ENCODE peak calls at places on chromosomes 3 and 15, in five cellular contexts. One of them, this sample, is unnamed.

GRCh38 chr3:197376020-197376419 is 77.6 kb upstream of the DLG1 start:
- DNase-seq in endothelial cell: no peak
- DNase-seq in IMR-90: no peak
- DNase-seq in heart right ventricle: no peak
- DNase-seq in astrocyte of the cerebellum: no peak
- DNase-seq in this sample: no peak

GRCh38 chr3:183500981-183501704 is 54.4 kb downstream of the KLHL6 start:
- DNase-seq in endothelial cell: no peak
- DNase-seq in IMR-90: no peak
- DNase-seq in heart right ventricle: no peak
- DNase-seq in astrocyte of the cerebellum: no peak
- DNase-seq in this sample: no peak

GRCh38 chr3:169661567-169662214 is 1.8 kb downstream of the MECOM start:
- DNase-seq in endothelial cell: peak
- DNase-seq in IMR-90: peak
- DNase-seq in heart right ventricle: peak
- DNase-seq in astrocyte of the cerebellum: no peak
- DNase-seq in this sample: peak

GRCh38 chr3:42189071-42189470 is 76.9 kb downstream of the CCK start:
- DNase-seq in endothelial cell: no peak
- DNase-seq in IMR-90: no peak
- DNase-seq in heart right ventricle: peak
- DNase-seq in astrocyte of the cerebellum: no peak
- DNase-seq in this sample: no peak

GRCh38 chr3:160739079-160739478 is 17.0 kb upstream of the PPM1L start:
- DNase-seq in endothelial cell: no peak
- DNase-seq in IMR-90: no peak
- DNase-seq in heart right ventricle: peak
- DNase-seq in astrocyte of the cerebellum: no peak
- DNase-seq in this sample: peak

GRCh38 chr15:90552162-90552928 is 22.6 kb downstream of the CRTC3 start:
- DNase-seq in endothelial cell: no peak
- DNase-seq in IMR-90: peak
- DNase-seq in heart right ventricle: no peak
- DNase-seq in astrocyte of the cerebellum: peak
- DNase-seq in this sample: peak

GRCh38 chr3:178525180-178525704 is 11.0 kb upstream of the KCNMB2 start:
- DNase-seq in endothelial cell: no peak
- DNase-seq in IMR-90: no peak
- DNase-seq in heart right ventricle: no peak
- DNase-seq in astrocyte of the cerebellum: no peak
- DNase-seq in this sample: no peak

GRCh38 chr15:36608166-36608565 is 28.7 kb downstream of the CDIN1 start:
- DNase-seq in endothelial cell: no peak
- DNase-seq in IMR-90: no peak
- DNase-seq in heart right ventricle: no peak
- DNase-seq in astrocyte of the cerebellum: no peak
- DNase-seq in this sample: peak

GRCh38 chr3:76765526-76765925 is 274.4 kb upstream of the ROBO2 start:
- DNase-seq in endothelial cell: no peak
- DNase-seq in IMR-90: no peak
- DNase-seq in heart right ventricle: no peak
- DNase-seq in astrocyte of the cerebellum: no peak
- DNase-seq in this sample: no peak

GRCh38 chr3:123658118-123658859 is 73.4 kb upstream of the HACD2 start:
- DNase-seq in endothelial cell: no peak
- DNase-seq in IMR-90: peak
- DNase-seq in heart right ventricle: peak
- DNase-seq in astrocyte of the cerebellum: peak
- DNase-seq in this sample: peak

GRCh38 chr15:89725064-89725463 is 26.0 kb downstream of the MESP1 start:
- DNase-seq in endothelial cell: no peak
- DNase-seq in IMR-90: no peak
- DNase-seq in heart right ventricle: no peak
- DNase-seq in astrocyte of the cerebellum: no peak
- DNase-seq in this sample: no peak

GRCh38 chr15:40047413-40048154 is 8.6 kb upstream of the SRP14 start:
- DNase-seq in endothelial cell: no peak
- DNase-seq in IMR-90: peak
- DNase-seq in heart right ventricle: peak
- DNase-seq in astrocyte of the cerebellum: no peak
- DNase-seq in this sample: peak

GRCh38 chr3:196557236-196557635 is 11.1 kb downstream of the WDR53 start:
- DNase-seq in endothelial cell: no peak
- DNase-seq in IMR-90: no peak
- DNase-seq in heart right ventricle: no peak
- DNase-seq in astrocyte of the cerebellum: no peak
- DNase-seq in this sample: no peak

GRCh38 chr3:52534281-52535183 is 875 bp upstream of the NT5DC2 start:
- DNase-seq in endothelial cell: peak
- DNase-seq in IMR-90: peak
- DNase-seq in heart right ventricle: no peak
- DNase-seq in astrocyte of the cerebellum: no peak
- DNase-seq in this sample: peak

GRCh38 chr3:191296041-191296541 is 33.1 kb upstream of the CCDC50 start:
- DNase-seq in endothelial cell: no peak
- DNase-seq in IMR-90: no peak
- DNase-seq in heart right ventricle: no peak
- DNase-seq in astrocyte of the cerebellum: no peak
- DNase-seq in this sample: no peak

GRCh38 chr3:128153156-128154011 is at the start of gene EEFSEC:
- DNase-seq in endothelial cell: peak
- DNase-seq in IMR-90: peak
- DNase-seq in heart right ventricle: peak
- DNase-seq in astrocyte of the cerebellum: peak
- DNase-seq in this sample: peak

DNA sequence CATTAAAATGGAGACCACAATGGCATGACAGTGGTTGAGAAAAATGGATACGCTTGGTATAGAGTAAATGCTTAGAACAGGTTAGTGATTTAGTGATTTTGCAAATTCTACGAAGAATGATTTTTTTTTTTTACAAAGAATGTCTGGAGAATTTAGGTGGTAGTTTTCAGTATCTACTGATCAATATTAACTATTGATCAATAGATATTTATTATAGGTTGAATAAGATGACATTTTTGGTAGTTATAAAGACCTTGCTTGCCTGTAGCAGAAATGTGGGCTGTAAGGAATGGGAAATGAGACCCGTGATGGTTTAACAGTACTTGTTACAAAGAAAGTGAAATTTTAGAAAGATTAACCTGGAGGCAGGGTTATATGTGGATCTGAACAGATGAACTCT is 137.5 kb downstream of the NR2F2 start:
- DNase-seq in endothelial cell: no peak
- DNase-seq in IMR-90: no peak
- DNase-seq in heart right ventricle: no peak
- DNase-seq in astrocyte of the cerebellum: no peak
- DNase-seq in this sample: no peak
- TF ChIP-seq CTCF in endothelial cell: no peak
- TF ChIP-seq CTCF in IMR-90: no peak
- TF ChIP-seq CTCF in heart right ventricle: no peak
- TF ChIP-seq CTCF in astrocyte of the cerebellum: no peak
- TF ChIP-seq CTCF in this sample: no peak

GRCh38 chr15:48823706-48824105 is 12.8 kb upstream of the CEP152 start:
- DNase-seq in endothelial cell: no peak
- DNase-seq in IMR-90: no peak
- DNase-seq in heart right ventricle: no peak
- DNase-seq in astrocyte of the cerebellum: no peak
- DNase-seq in this sample: no peak

GRCh38 chr15:48828906-48829305 is 18.0 kb upstream of the CEP152 start:
- DNase-seq in endothelial cell: no peak
- DNase-seq in IMR-90: no peak
- DNase-seq in heart right ventricle: no peak
- DNase-seq in astrocyte of the cerebellum: no peak
- DNase-seq in this sample: no peak

GRCh38 chr15:48825075-48825474 is 14.2 kb upstream of the CEP152 start:
- DNase-seq in endothelial cell: no peak
- DNase-seq in IMR-90: no peak
- DNase-seq in heart right ventricle: no peak
- DNase-seq in astrocyte of the cerebellum: no peak
- DNase-seq in this sample: no peak

GRCh38 chr15:48823237-48823636 is 12.4 kb upstream of the CEP152 start:
- DNase-seq in endothelial cell: no peak
- DNase-seq in IMR-90: peak
- DNase-seq in heart right ventricle: no peak
- DNase-seq in astrocyte of the cerebellum: peak
- DNase-seq in this sample: no peak
- TF ChIP-seq CTCF in endothelial cell: no peak
- TF ChIP-seq CTCF in IMR-90: no peak
- TF ChIP-seq CTCF in heart right ventricle: no peak
- TF ChIP-seq CTCF in astrocyte of the cerebellum: no peak
- TF ChIP-seq CTCF in this sample: peak

GRCh38 chr3:45830121-45830520 is 11.8 kb downstream of the LZTFL1 start:
- DNase-seq in endothelial cell: no peak
- DNase-seq in IMR-90: no peak
- DNase-seq in heart right ventricle: no peak
- DNase-seq in astrocyte of the cerebellum: no peak
- DNase-seq in this sample: no peak
- TF ChIP-seq CTCF in endothelial cell: no peak
- TF ChIP-seq CTCF in IMR-90: no peak
- TF ChIP-seq CTCF in heart right ventricle: no peak
- TF ChIP-seq CTCF in astrocyte of the cerebellum: no peak
- TF ChIP-seq CTCF in this sample: no peak

GRCh38 chr3:161875483-161875882 is 378.9 kb downstream of the OTOL1 start:
- DNase-seq in endothelial cell: no peak
- DNase-seq in IMR-90: no peak
- DNase-seq in heart right ventricle: no peak
- DNase-seq in astrocyte of the cerebellum: no peak
- DNase-seq in this sample: no peak
- TF ChIP-seq CTCF in endothelial cell: no peak
- TF ChIP-seq CTCF in IMR-90: no peak
- TF ChIP-seq CTCF in heart right ventricle: no peak
- TF ChIP-seq CTCF in astrocyte of the cerebellum: no peak
- TF ChIP-seq CTCF in this sample: no peak

GRCh38 chr15:86624261-86625036 is 544.8 kb downstream of the AGBL1 start:
- DNase-seq in endothelial cell: peak
- DNase-seq in IMR-90: peak
- DNase-seq in heart right ventricle: peak
- DNase-seq in astrocyte of the cerebellum: peak
- DNase-seq in this sample: peak
- TF ChIP-seq CTCF in endothelial cell: peak
- TF ChIP-seq CTCF in IMR-90: peak
- TF ChIP-seq CTCF in heart right ventricle: peak
- TF ChIP-seq CTCF in astrocyte of the cerebellum: peak
- TF ChIP-seq CTCF in this sample: no peak

GRCh38 chr3:28335246-28335645 is 13.3 kb upstream of the ZCWPW2 start:
- DNase-seq in endothelial cell: no peak
- DNase-seq in IMR-90: no peak
- DNase-seq in heart right ventricle: no peak
- DNase-seq in astrocyte of the cerebellum: no peak
- DNase-seq in this sample: no peak

GRCh38 chr3:28334552-28334951 is 14.0 kb upstream of the ZCWPW2 start:
- DNase-seq in endothelial cell: no peak
- DNase-seq in IMR-90: peak
- DNase-seq in heart right ventricle: no peak
- DNase-seq in astrocyte of the cerebellum: no peak
- DNase-seq in this sample: no peak
- TF ChIP-seq CTCF in endothelial cell: no peak
- TF ChIP-seq CTCF in IMR-90: peak
- TF ChIP-seq CTCF in heart right ventricle: no peak
- TF ChIP-seq CTCF in astrocyte of the cerebellum: no peak
- TF ChIP-seq CTCF in this sample: no peak

DNA sequence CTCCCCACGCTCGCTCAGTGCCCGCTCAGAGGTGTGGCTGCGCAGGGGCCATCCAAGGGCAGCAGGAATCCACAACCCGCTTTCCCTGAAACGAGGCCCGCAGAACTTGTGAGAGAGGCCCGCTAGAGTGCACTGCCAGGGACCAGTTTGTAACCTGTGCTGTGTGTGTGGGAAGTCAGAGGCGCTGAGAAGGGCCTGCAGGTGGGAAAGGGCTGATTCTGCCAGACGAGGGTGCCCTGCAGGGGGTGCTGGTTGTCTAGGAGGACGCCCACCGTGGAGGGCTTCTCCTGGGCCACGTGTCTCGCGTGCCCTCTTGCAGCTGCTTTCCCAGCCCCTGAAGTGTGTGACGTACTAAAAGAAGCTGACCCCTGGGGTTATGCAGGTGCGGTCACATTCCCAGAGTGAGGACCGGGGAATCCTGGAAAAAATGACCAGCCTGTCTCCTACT is 83.3 kb downstream of the C3orf70 start:
- DNase-seq in endothelial cell: peak
- DNase-seq in IMR-90: no peak
- DNase-seq in heart right ventricle: no peak
- DNase-seq in astrocyte of the cerebellum: no peak
- DNase-seq in this sample: no peak
- TF ChIP-seq CTCF in endothelial cell: no peak
- TF ChIP-seq CTCF in IMR-90: no peak
- TF ChIP-seq CTCF in heart right ventricle: no peak
- TF ChIP-seq CTCF in astrocyte of the cerebellum: no peak
- TF ChIP-seq CTCF in this sample: no peak

GRCh38 chr3:193132247-193132646 is 108.8 kb upstream of the PLAAT1 start:
- DNase-seq in endothelial cell: no peak
- DNase-seq in IMR-90: no peak
- DNase-seq in heart right ventricle: no peak
- DNase-seq in astrocyte of the cerebellum: no peak
- DNase-seq in this sample: peak
- TF ChIP-seq CTCF in endothelial cell: no peak
- TF ChIP-seq CTCF in IMR-90: no peak
- TF ChIP-seq CTCF in heart right ventricle: no peak
- TF ChIP-seq CTCF in astrocyte of the cerebellum: no peak
- TF ChIP-seq CTCF in this sample: no peak

GRCh38 chr3:13027154-13027553 is 46.1 kb downstream of the IQSEC1 start:
- DNase-seq in endothelial cell: peak
- DNase-seq in IMR-90: no peak
- DNase-seq in heart right ventricle: no peak
- DNase-seq in astrocyte of the cerebellum: no peak
- DNase-seq in this sample: no peak
- TF ChIP-seq CTCF in endothelial cell: no peak
- TF ChIP-seq CTCF in IMR-90: peak
- TF ChIP-seq CTCF in heart right ventricle: no peak
- TF ChIP-seq CTCF in astrocyte of the cerebellum: no peak
- TF ChIP-seq CTCF in this sample: no peak